ENCODE peak calls at places on chromosomes 1 and 21, in ten cellular contexts. D is iris pigment epithelial cell; V is A549; C is T-helper 1 cell; S is NCI-H1105; P is T-helper 9 cell; Z is stimulated activated CD4-positive, alpha-beta T cell treated with anti-CD3 and anti-CD28 coated beads, Interleukin-2, amount 100 ng/mL, for 48 hours; N is foreskin keratinocyte; I is EH; A is neural crest cell. U is an unnamed sample.

GRCh38 chr1:19737413-19737812 is 62.3 kb downstream of the TMCO4 start:
- DNase-seq in N (no peak), P (no peak), V (no peak), S (no peak), D (peak; percentile 53), C (no peak), I (peak; percentile 42), Z (no peak), A (no peak), U (peak; percentile 77)

GRCh38 chr1:36553591-36554417 is 71.1 kb upstream of the CSF3R start:
- DNase-seq in A (peak; percentile 84), N (no peak), V (peak; percentile 56), Z (peak; percentile 78), I (peak; percentile 51), S (peak; percentile 75), C (peak; percentile 60), P (peak; percentile 65), D (peak; percentile 45), U (peak; percentile 60)

GRCh38 chr1:8816831-8817412 is 518 bp downstream of the RERE start:
- DNase-seq in C (peak; percentile 5), D (peak; percentile 42), N (no peak), P (peak; percentile 13), V (no peak), Z (peak; percentile 7), A (peak; percentile 20), I (peak; percentile 13), S (no peak), U (peak; percentile 44)

GRCh38 chr1:179283992-179284391 is 9.6 kb upstream of the SOAT1 start:
- DNase-seq in C (no peak), P (no peak), V (no peak), I (no peak), A (no peak), S (no peak), D (no peak), Z (no peak), N (no peak), U (no peak)

GRCh38 chr1:77398115-77398514 is 116.3 kb downstream of the AK5 start:
- DNase-seq in V (no peak), I (no peak), C (no peak), N (no peak), A (no peak), P (no peak), Z (no peak), S (peak; percentile 33), D (no peak), U (no peak)

GRCh38 chr21:37413553-37414291 is 47.1 kb downstream of the DYRK1A start:
- DNase-seq in A (no peak), Z (no peak), N (no peak), I (no peak), C (no peak), P (no peak), D (no peak), S (no peak), V (no peak), U (no peak)

GRCh38 chr1:32221980-32222751 is at the start of the genes EIF3I and TMEM234:
- DNase-seq in I (peak; percentile 93), Z (peak; percentile 89), P (peak; percentile 85), N (no peak), S (peak; percentile 94), C (peak; percentile 90), V (peak; percentile 89), A (peak; percentile 80), D (peak; percentile 92), U (peak; percentile 95)

GRCh38 chr21:33199516-33200217 is 30.1 kb upstream of the IFNAR2 start:
- DNase-seq in I (peak; percentile 92), P (peak; percentile 61), S (peak; percentile 83), N (peak; percentile 67), V (peak; percentile 69), D (peak; percentile 94), A (peak; percentile 66), Z (peak; percentile 72), C (peak; percentile 81), U (peak; percentile 94)

GRCh38 chr1:156488566-156489165 is 11.9 kb downstream of the MEF2D start:
- DNase-seq in C (no peak), S (no peak), N (no peak), V (no peak), Z (no peak), P (no peak), A (no peak), I (no peak), D (no peak), U (no peak)

GRCh38 chr1:150065184-150065871 is 2.2 kb upstream of the VPS45 start:
- DNase-seq in N (peak; percentile 18), I (peak; percentile 73), S (no peak), A (no peak), C (no peak), P (no peak), V (no peak), D (peak; percentile 57), Z (no peak), U (peak; percentile 76)

GRCh38 chr1:53545663-53546408 is 86.6 kb downstream of the DMRTB1 start:
- DNase-seq in N (no peak), C (no peak), D (no peak), A (no peak), V (no peak), Z (no peak), P (no peak), S (no peak), I (peak; percentile 47), U (no peak)

GRCh38 chr1:207923561-207923960 is 12.6 kb upstream of the CD34 start:
- DNase-seq in C (no peak), N (no peak), D (no peak), Z (no peak), P (no peak), V (no peak), A (no peak), S (no peak), I (no peak), U (no peak)

GRCh38 chr1:211735208-211736170 is 60.1 kb upstream of the NEK2 start:
- DNase-seq in S (no peak), P (no peak), Z (no peak), N (peak; percentile 54), C (no peak), V (peak; percentile 95), A (peak; percentile 27), I (peak; percentile 98), D (peak; percentile 87), U (peak; percentile 100)

GRCh38 chr1:25573961-25574360 is 30.6 kb downstream of the LDLRAP1 start:
- DNase-seq in A (no peak), N (no peak), S (no peak), P (no peak), Z (no peak), C (no peak), I (no peak), V (no peak), D (no peak), U (no peak)

GRCh38 chr1:38454236-38454635 is 405.3 kb downstream of the RRAGC start:
- DNase-seq in V (no peak), N (no peak), C (no peak), A (no peak), I (peak; percentile 2), Z (no peak), P (no peak), S (no peak), D (no peak), U (peak; percentile 14)

GRCh38 chr1:33363470-33363861 is 42.6 kb upstream of the A3GALT2 start:
- DNase-seq in N (no peak), A (peak; percentile 47), V (no peak), Z (no peak), C (no peak), P (no peak), D (no peak), S (no peak), I (no peak), U (no peak)

GRCh38 chr1:35935436-35935835 is 4.5 kb downstream of the AGO3 start:
- DNase-seq in I (no peak), C (no peak), S (no peak), V (no peak), A (no peak), P (no peak), D (peak; percentile 35), Z (no peak), N (no peak), U (no peak)

GRCh38 chr1:4312024-4312423 is 342.4 kb upstream of the AJAP1 start:
- DNase-seq in S (no peak), N (no peak), A (no peak), D (no peak), C (no peak), Z (no peak), V (no peak), I (no peak), P (no peak), U (no peak)

GRCh38 chr1:87942165-87942564 is 613.5 kb downstream of the LMO4 start:
- DNase-seq in A (no peak), C (no peak), Z (no peak), P (no peak), D (peak; percentile 18), S (no peak), N (peak; percentile 24), V (no peak), I (peak; percentile 61), U (no peak)

GRCh38 chr1:170073893-170074249 is 624 bp downstream of the KIFAP3 start:
- DNase-seq in N (no peak), D (no peak), S (no peak), A (no peak), I (no peak), Z (no peak), P (no peak), V (no peak), C (no peak), U (no peak)

GRCh38 chr1:54273837-54274192 is 73.8 kb downstream of the MRPL37 start:
- DNase-seq in I (peak; percentile 55), V (no peak), S (no peak), D (peak; percentile 58), A (no peak), Z (no peak), N (no peak), C (no peak), P (no peak), U (peak; percentile 43)

GRCh38 chr1:180265871-180266270 is 35.8 kb downstream of the LHX4 start:
- DNase-seq in N (no peak), V (no peak), Z (no peak), I (no peak), S (no peak), A (no peak), C (no peak), P (no peak), D (no peak), U (no peak)

GRCh38 chr1:43554444-43554992 is 23.8 kb downstream of the PTPRF start:
- DNase-seq in S (no peak), A (no peak), I (peak; percentile 48), V (peak; percentile 27), N (no peak), Z (no peak), P (no peak), D (peak; percentile 59), C (no peak), U (peak; percentile 44)

GRCh38 chr1:175834597-175834996 is 91.2 kb upstream of the TNR start:
- DNase-seq in P (no peak), C (no peak), Z (no peak), S (no peak), I (no peak), A (no peak), D (no peak), N (no peak), V (no peak), U (no peak)

GRCh38 chr1:18154431-18155194 is 47.0 kb downstream of the IGSF21 start:
- DNase-seq in C (no peak), I (no peak), P (no peak), V (no peak), N (no peak), D (no peak), A (no peak), S (no peak), Z (no peak), U (no peak)

GRCh38 chr21:37563641-37564340 is 197.2 kb downstream of the DYRK1A start:
- DNase-seq in N (peak; percentile 81), C (peak; percentile 88), P (peak; percentile 90), I (peak; percentile 94), S (peak; percentile 94), Z (peak; percentile 80), V (peak; percentile 66), D (peak; percentile 95), A (peak; percentile 36), U (peak; percentile 97)

GRCh38 chr1:161930064-161930463 is 93.6 kb downstream of the OLFML2B start:
- DNase-seq in Z (no peak), A (no peak), C (no peak), P (no peak), S (no peak), V (no peak), D (peak; percentile 36), N (no peak), I (peak; percentile 81), U (peak; percentile 38)

GRCh38 chr1:160883586-160883985 is 1.4 kb downstream of the ITLN1 start:
- DNase-seq in C (no peak), Z (no peak), V (no peak), N (no peak), A (no peak), I (no peak), P (no peak), S (no peak), D (no peak), U (no peak)

U was measured in M059J.